ENCODE peak calls at places on chromosomes 5 and 9, in five cellular contexts. L is hepatocyte, H is stomach, P is psoas muscle, C is pancreas. M is an unnamed sample.
A peak's percentile ranks its signal among the peaks of the same experiment; 100 is the strongest.

GRCh38 chr5:176596689-176597416 is 13.1 kb downstream of the GPRIN1 start:
- DNase-seq in L (peak; percentile 79), H (peak; percentile 42), P (no peak), C (peak; percentile 36), M (peak; percentile 90)

GRCh38 chr5:15117691-15118090 is 246.1 kb upstream of the ANKH start:
- DNase-seq in L (no peak), H (no peak), P (no peak), C (no peak), M (no peak)

GRCh38 chr5:10451137-10451824 is 9.6 kb downstream of the ROPN1L start:
- DNase-seq in L (no peak), H (no peak), P (no peak), C (no peak), M (peak; percentile 43)

GRCh38 chr9:18274693-18275092 is 199.3 kb upstream of the ADAMTSL1 start:
- DNase-seq in L (no peak), H (no peak), P (no peak), C (no peak), M (no peak)

GRCh38 chr5:114355086-114355830 is 6.6 kb upstream of the KCNN2 start:
- DNase-seq in L (no peak), H (no peak), P (no peak), C (no peak), M (peak; percentile 50)

GRCh38 chr9:35538361-35539234 is 48.7 kb downstream of the RUSC2 start:
- DNase-seq in L (peak; percentile 77), H (peak; percentile 35), P (peak; percentile 85), C (no peak), M (peak; percentile 87)

GRCh38 chr9:96719538-96720315 is 58.2 kb downstream of the ZNF510 start:
- DNase-seq in L (no peak), H (peak; percentile 43), P (no peak), C (peak; percentile 18), M (no peak)

GRCh38 chr5:80076131-80077101 is 41.3 kb downstream of the THBS4 start:
- DNase-seq in L (no peak), H (no peak), P (no peak), C (no peak), M (no peak)

GRCh38 chr9:4555251-4555650 is 65.0 kb downstream of the SLC1A1 start:
- DNase-seq in L (no peak), H (no peak), P (no peak), C (no peak), M (no peak)

GRCh38 chr5:23303433-23303832 is 204.0 kb upstream of the PRDM9 start:
- DNase-seq in L (no peak), H (no peak), P (no peak), C (no peak), M (no peak)

GRCh38 chr5:157549283-157549629 is 26.3 kb downstream of the ADAM19 start:
- DNase-seq in L (no peak), H (no peak), P (no peak), C (no peak), M (no peak)

GRCh38 chr5:42656661-42657035 is 100.0 kb upstream of the CCDC152 start:
- DNase-seq in L (no peak), H (no peak), P (no peak), C (no peak), M (no peak)

GRCh38 chr5:149931992-149932436 is 12.6 kb downstream of the PDE6A start:
- DNase-seq in L (no peak), H (no peak), P (no peak), C (no peak), M (no peak)

GRCh38 chr5:143491644-143492043 is 88.2 kb upstream of the NR3C1 start:
- DNase-seq in L (no peak), H (no peak), P (no peak), C (no peak), M (no peak)

GRCh38 chr5:27830551-27830950 is 792.2 kb upstream of the CDH9 start:
- DNase-seq in L (no peak), H (no peak), P (no peak), C (no peak), M (no peak)

GRCh38 chr5:82277987-82278710 is at the start of gene RPS23:
- DNase-seq in L (peak; percentile 95), H (peak; percentile 91), P (peak; percentile 96), C (peak; percentile 89), M (peak; percentile 94)

GRCh38 chr5:65394078-65394477 is 87.6 kb downstream of the ADAMTS6 start:
- DNase-seq in L (peak; percentile 20), H (no peak), P (peak; percentile 71), C (no peak), M (no peak)

GRCh38 chr9:70262948-70263347 is 4.2 kb downstream of the SMC5 start:
- DNase-seq in L (no peak), H (no peak), P (no peak), C (no peak), M (no peak)

GRCh38 chr9:91751922-91752321 is 198.1 kb downstream of the ROR2 start:
- DNase-seq in L (no peak), H (no peak), P (no peak), C (no peak), M (no peak)

GRCh38 chr5:171429543-171429910 is 10.1 kb downstream of the FGF18 start:
- DNase-seq in L (no peak), H (no peak), P (no peak), C (no peak), M (no peak)

GRCh38 chr9:92725266-92725545 is 39.4 kb downstream of the BICD2 start:
- DNase-seq in L (no peak), H (peak; percentile 21), P (no peak), C (peak; percentile 5), M (no peak)

DNA sequence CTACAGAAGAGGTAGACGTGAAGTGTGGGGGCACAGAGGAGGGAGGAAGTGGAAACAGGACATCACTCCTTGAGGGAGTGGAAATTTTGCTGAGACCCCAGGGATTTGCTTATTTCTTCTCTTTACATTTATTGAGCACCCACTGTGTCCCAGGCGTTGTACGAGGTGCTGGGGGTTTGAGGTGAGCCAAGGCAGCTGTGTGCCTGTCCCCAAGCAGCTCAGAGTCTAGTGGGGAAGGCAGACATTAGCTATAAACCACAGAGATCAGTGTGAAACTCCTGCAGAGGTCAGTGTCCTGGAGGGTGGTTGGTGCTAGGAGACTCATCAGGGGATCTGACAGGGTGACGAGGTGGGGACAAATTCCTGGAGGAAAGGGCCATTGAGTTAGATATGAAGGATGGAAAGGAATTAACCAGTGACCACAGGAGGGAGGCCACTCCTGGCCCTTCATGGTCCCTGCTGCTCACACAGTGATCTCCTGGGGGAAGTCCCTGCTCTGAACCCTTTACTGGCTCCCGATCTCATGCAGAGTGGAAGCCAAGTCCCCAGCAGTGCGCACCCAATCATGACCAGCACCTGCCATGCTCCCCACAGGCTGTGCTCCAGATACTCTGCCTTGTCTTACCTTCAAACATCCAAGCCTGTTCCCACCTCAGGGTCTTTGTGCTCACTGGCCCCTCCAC is 3.4 kb upstream of the CXCL14 start:
- DNase-seq in L (no peak), H (no peak), P (no peak), C (no peak), M (no peak)
- H3K27me3 ChIP-seq in L (peaks cover 64% of the 10 kb centered on the region), H (peaks cover 4% of the 10 kb centered on the region), P (peaks cover 53% of the 10 kb centered on the region), C (peaks cover 6% of the 10 kb centered on the region), M (peaks cover 52% of the 10 kb centered on the region)

GRCh38 chr9:84266087-84266561 is 74.4 kb downstream of the SLC28A3 start:
- DNase-seq in L (peak; percentile 45), H (no peak), P (no peak), C (peak; percentile 13), M (peak; percentile 86)

GRCh38 chr9:84261082-84261746 is 79.3 kb downstream of the SLC28A3 start:
- DNase-seq in L (peak; percentile 88), H (peak; percentile 88), P (peak; percentile 91), C (peak; percentile 65), M (peak; percentile 93)

GRCh38 chr9:84258371-84258770 is 82.2 kb downstream of the SLC28A3 start:
- DNase-seq in L (no peak), H (no peak), P (no peak), C (no peak), M (no peak)

GRCh38 chr9:84264307-84264706 is 76.3 kb downstream of the SLC28A3 start:
- DNase-seq in L (no peak), H (no peak), P (no peak), C (no peak), M (no peak)
- H3K27ac ChIP-seq in L (no peak overlapping the region), H (no peak overlapping the region), P (no peak overlapping the region), C (no peak overlapping the region), M (no peak overlapping the region)

DNA sequence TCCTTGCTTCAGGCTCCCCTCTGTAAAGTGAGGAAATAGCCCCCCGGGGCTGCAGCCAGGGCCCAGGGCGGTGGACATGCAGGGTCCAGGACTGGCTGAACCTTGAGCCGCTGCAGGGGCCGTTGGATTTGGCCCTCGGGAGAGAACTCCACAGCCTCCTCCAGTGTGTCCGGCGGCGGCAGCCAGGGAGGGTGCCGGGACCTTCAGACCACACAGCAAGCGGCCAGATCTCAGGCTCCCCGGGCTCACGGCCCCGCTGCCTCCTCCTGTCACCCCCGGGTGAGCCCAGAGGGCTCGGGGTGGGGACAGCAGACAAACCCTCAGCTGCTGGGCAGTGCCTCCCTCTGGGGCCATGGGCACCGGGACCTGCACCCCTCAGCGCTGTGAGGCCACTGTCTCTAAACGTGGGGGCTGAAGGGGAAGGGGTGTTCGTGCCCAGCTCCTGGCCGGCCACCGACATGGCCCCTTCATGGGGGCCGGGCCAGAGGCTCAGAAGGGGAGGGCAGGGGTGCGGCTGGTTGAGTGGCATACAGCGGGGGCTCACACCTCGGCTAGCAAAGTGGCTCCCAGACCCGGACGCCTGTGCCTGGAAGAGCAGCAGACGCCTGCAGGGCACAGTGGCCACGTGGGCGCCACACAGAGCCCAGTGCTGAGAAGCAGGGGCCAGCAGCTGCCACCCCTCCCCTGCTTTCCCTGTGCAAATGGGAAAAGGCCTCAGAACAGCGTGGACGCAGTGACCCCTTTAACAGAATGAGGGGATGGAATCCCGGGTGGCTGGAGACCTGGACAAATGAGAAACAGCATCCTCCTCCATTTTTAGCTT is 19.7 kb downstream of the SLC9A3 start:
- DNase-seq in L (no peak), H (no peak), P (no peak), C (no peak), M (no peak)
- H3K27me3 ChIP-seq in L (no peaks in the 10 kb centered on the region), H (peaks cover 7% of the 10 kb centered on the region), P (peaks cover 50% of the 10 kb centered on the region), C (no peaks in the 10 kb centered on the region), M (no peaks in the 10 kb centered on the region)

GRCh38 chr5:16536246-16536645 is 70.6 kb upstream of the ZNF622 start:
- DNase-seq in L (no peak), H (no peak), P (no peak), C (no peak), M (no peak)

GRCh38 chr5:16538001-16538400 is 72.4 kb upstream of the ZNF622 start:
- DNase-seq in L (no peak), H (no peak), P (peak; percentile 72), C (no peak), M (no peak)

GRCh38 chr5:16539169-16539666 is 73.6 kb upstream of the ZNF622 start:
- DNase-seq in L (peak; percentile 80), H (peak; percentile 29), P (peak; percentile 93), C (peak; percentile 57), M (no peak)

GRCh38 chr5:16534280-16534679 is 68.7 kb upstream of the ZNF622 start:
- DNase-seq in L (no peak), H (no peak), P (no peak), C (no peak), M (no peak)

DNA sequence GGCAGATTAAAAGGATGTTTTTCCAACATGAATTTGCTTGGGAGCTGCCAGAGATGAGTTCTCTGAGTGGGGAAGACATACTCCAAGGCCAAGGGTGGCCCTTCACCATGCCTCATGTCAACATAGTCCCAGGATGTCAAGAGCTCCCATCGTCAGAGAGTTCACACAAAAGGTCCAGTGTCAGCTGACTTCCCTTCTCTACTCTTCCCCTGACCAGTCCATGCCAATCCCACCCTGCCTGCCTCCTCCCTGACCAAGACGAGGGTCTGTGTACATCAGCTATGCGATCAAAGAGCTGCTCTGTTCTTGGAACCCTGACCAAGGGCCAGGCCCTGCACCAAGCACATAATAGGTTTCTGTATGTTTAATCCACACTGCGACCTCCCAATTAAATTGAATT is 71.2 kb upstream of the ZNF622 start:
- DNase-seq in L (no peak), H (no peak), P (no peak), C (no peak), M (no peak)
- H3K27ac ChIP-seq in L (no peak overlapping the region), H (no peak overlapping the region), P (peak overlapping the region; percentile 95), C (no peak overlapping the region), M (no peak overlapping the region)

M was measured in endodermal cell.